ENCODE peak calls at places on chromosome 21, in four cellular contexts. Y is K562, J is suprapubic skin, T is SK-N-SH. V is an unnamed sample. For H3K4me1, the result is how much of the 10 kb centered on the place peaks cover.

GRCh38 chr21:17402885-17403477 is 109.9 kb upstream of the CXADR start:
- DNase-seq in Y (no peak), J (no peak), T (peak), V (no peak)

GRCh38 chr21:37737497-37737896 is 178.8 kb downstream of the KCNJ6 start:
- DNase-seq in Y (no peak), J (no peak), T (no peak), V (no peak)

GRCh38 chr21:17231124-17231523 is 281.7 kb upstream of the CXADR start:
- DNase-seq in Y (no peak), J (no peak), T (no peak), V (no peak)

GRCh38 chr21:34367320-34367935 is 3.6 kb downstream of the KCNE2 start:
- DNase-seq in Y (peak), J (no peak), T (peak), V (no peak)

GRCh38 chr21:14538477-14538876 is 7.6 kb downstream of the SAMSN1 start:
- DNase-seq in Y (no peak), J (no peak), T (no peak), V (no peak)

GRCh38 chr21:36126166-36126565 is 8.7 kb upstream of the CBR3 start:
- DNase-seq in Y (no peak), J (no peak), T (no peak), V (no peak)

GRCh38 chr21:15557925-15558324 is 171.9 kb upstream of the USP25 start:
- DNase-seq in Y (peak), J (no peak), T (no peak), V (no peak)

GRCh38 chr21:43827015-43827611 is 37.7 kb downstream of the RRP1 start:
- DNase-seq in Y (peak), J (no peak), T (no peak), V (no peak)

GRCh38 chr21:46489800-46490199 is 31.1 kb downstream of the DIP2A start:
- DNase-seq in Y (no peak), J (no peak), T (no peak), V (no peak)

GRCh38 chr21:25984538-25984937 is 186.0 kb downstream of the APP start:
- DNase-seq in Y (no peak), J (no peak), T (no peak), V (no peak)

GRCh38 chr21:34884346-34884929 is 164.7 kb downstream of the RUNX1 start:
- DNase-seq in Y (no peak), J (no peak), T (no peak), V (no peak)

GRCh38 chr21:28294046-28294445 is 698.6 kb downstream of the LTN1 start:
- DNase-seq in Y (no peak), J (no peak), T (no peak), V (no peak)

GRCh38 chr21:43772368-43772870 is 3.7 kb downstream of the CSTB start:
- DNase-seq in Y (peak), J (no peak), T (no peak), V (no peak)

GRCh38 chr21:19123053-19123452 is 719.5 kb upstream of the TMPRSS15 start:
- DNase-seq in Y (no peak), J (no peak), T (no peak), V (no peak)

GRCh38 chr21:36247316-36247715 is 72.7 kb upstream of the MORC3 start:
- DNase-seq in Y (no peak), J (no peak), T (no peak), V (no peak)

GRCh38 chr21:25464275-25464674 is 143.0 kb downstream of the MRPL39 start:
- DNase-seq in Y (no peak), J (no peak), T (no peak), V (no peak)

GRCh38 chr21:36962098-36962780 is 4.2 kb downstream of the HLCS start:
- DNase-seq in Y (peak), J (no peak), T (peak), V (no peak)

GRCh38 chr21:16842716-16843115 is 670.1 kb upstream of the CXADR start:
- DNase-seq in Y (no peak), J (no peak), T (no peak), V (no peak)

GRCh38 chr21:37827878-37828277 is 88.4 kb downstream of the KCNJ6 start:
- DNase-seq in Y (no peak), J (no peak), T (no peak), V (no peak)

GRCh38 chr21:28884481-28884880 is 108.2 kb downstream of the LTN1 start:
- DNase-seq in Y (peak), J (no peak), T (peak), V (no peak)

GRCh38 chr21:14683021-14683420 is 136.9 kb upstream of the SAMSN1 start:
- DNase-seq in Y (no peak), J (no peak), T (no peak), V (no peak)

GRCh38 chr21:26756491-26757159 is 88.6 kb downstream of the ADAMTS1 start:
- DNase-seq in Y (no peak), J (no peak), T (no peak), V (no peak)

GRCh38 chr21:46633561-46633960 is 1.9 kb upstream of the PRMT2 start:
- DNase-seq in Y (no peak), J (no peak), T (no peak), V (no peak)

GRCh38 chr21:43842742-43843141 is 22.3 kb upstream of the AGPAT3 start:
- DNase-seq in Y (no peak), J (no peak), T (no peak), V (no peak)

GRCh38 chr21:25639167-25639921 is at the start of gene JAM2:
- DNase-seq in Y (peak), J (peak), T (peak), V (peak)

GRCh38 chr21:38933731-38934130 is 128.0 kb downstream of the ETS2 start:
- DNase-seq in Y (no peak), J (no peak), T (no peak), V (no peak)

GRCh38 chr21:33543505-33544129 is 779 bp downstream of the SON start:
- DNase-seq in Y (peak), J (peak), T (no peak), V (peak)

GRCh38 chr21:35367558-35367957 is 318.5 kb upstream of the RUNX1 start:
- DNase-seq in Y (no peak), J (no peak), T (no peak), V (no peak)

GRCh38 chr21:45030637-45031218 is 43.7 kb upstream of the ADARB1 start:
- DNase-seq in Y (no peak), J (no peak), T (no peak), V (peak)
- H3K4me1 ChIP-seq in Y (under half), J (under half), T (under half), V (under half)

GRCh38 chr21:31383770-31384169 is 39.7 kb upstream of the TIAM1 start:
- DNase-seq in Y (no peak), J (no peak), T (no peak), V (no peak)
- TF ChIP-seq POLR2AphosphoS5 in Y (no peak), J (no peak), T (no peak), V (no peak)

DNA sequence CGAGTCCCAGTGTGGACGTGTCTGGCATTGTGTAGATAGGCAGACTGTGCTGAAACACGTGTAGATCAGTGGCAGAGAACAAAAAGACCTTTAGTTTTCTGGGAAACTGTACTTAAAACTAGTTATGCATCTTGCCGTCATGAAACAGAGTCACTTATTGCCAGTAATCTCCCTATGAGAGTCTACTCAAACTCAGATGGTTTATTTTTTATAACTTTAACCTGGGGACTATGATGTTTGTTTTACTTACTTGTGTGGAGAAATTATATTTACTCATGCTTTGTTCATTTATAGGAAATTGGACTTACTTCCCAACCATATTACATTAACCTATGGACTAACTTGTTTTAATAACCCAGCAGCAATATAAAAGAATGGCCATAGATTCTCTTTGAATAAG is 54.1 kb upstream of the ABCG1 start:
- DNase-seq in Y (no peak), J (no peak), T (no peak), V (no peak)
- H3K4me3 ChIP-seq in Y (no peak), J (no peak), T (no peak), V (no peak)

DNA sequence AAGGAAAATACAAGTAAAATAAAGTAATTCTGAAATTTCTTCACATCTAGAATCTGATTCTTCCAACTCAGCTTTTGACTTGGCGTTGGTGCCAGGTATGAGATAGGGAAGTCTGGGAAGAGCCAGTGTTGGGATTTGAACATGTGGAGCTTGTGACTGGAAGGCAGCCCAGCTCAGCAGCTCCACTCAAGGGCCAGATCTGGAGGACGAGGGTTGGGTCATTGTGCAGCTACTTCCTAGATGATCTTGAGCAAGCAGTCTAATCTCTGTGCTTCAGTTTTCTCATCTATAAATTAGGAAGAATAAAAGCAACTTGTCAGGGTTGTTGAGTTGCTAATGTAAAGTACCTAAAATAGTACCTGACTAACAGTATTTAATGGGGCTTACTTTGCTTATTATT is 5.0 kb downstream of the ADARB1 start:
- DNase-seq in Y (no peak), J (no peak), T (no peak), V (no peak)
- H3K4me1 ChIP-seq in Y (under half), J (under half), T (under half), V (under half)

DNA sequence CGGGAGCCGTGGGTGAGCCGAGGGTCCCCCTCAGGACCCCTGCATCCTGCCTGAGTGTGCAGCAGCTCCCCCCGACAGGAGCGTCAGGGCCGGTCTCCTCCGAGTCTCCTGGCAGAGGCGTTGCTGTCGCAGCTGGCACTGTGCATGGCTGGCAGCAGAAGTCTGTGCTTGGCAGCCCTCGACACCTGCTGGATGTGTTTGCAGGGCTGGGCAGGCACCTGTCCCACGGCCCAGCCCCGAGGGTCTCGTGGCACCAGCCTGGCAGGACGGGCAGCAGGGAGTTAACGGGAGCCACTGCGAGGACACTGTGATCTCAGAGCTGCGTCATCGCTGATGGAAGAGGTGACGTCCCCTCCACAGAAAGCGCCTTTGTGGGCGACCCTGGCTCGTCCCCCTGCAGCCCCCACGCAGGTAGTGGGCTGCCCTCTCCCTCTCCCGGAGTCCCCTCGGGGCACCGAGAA is 15.1 kb downstream of the COL18A1 start:
- DNase-seq in Y (no peak), J (no peak), T (no peak), V (no peak)
- TF ChIP-seq POLR2AphosphoS5 in Y (no peak), J (no peak), T (no peak), V (no peak)